ENCODE peak calls at places on chromosomes 2 and 18, in eight cellular contexts. M is AG09309, B is cardiac fibroblast, L is cardiac muscle cell, A is fibroblast of the aortic adventitia, C is IMR-90, P is GM10248, H is PC-3. W is an unnamed sample.

GRCh38 chr2:170930132-170931109 is 1.4 kb downstream of the GORASP2 start:
- DNase-seq in B (peak; percentile 53), M (no peak), L (peak; percentile 46), C (peak; percentile 17), P (peak; percentile 69), H (peak; percentile 64), A (peak; percentile 30), W (no peak)

GRCh38 chr2:217477583-217477982 is 525.2 kb downstream of the TNS1 start:
- DNase-seq in P (no peak), C (no peak), M (no peak), H (no peak), A (no peak), L (no peak), B (no peak), W (no peak)

GRCh38 chr2:63051795-63052333 is 1.2 kb downstream of the OTX1 start:
- DNase-seq in C (no peak), M (no peak), P (peak; percentile 27), A (no peak), L (no peak), B (no peak), H (no peak), W (no peak)

GRCh38 chr2:236646871-236647270 is 77.2 kb downstream of the ACKR3 start:
- DNase-seq in P (no peak), M (no peak), H (no peak), C (no peak), A (no peak), B (no peak), L (no peak), W (no peak)

GRCh38 chr2:146927080-146927714 is 917.6 kb upstream of the ACVR2A start:
- DNase-seq in M (no peak), A (peak; percentile 90), H (peak; percentile 73), P (peak; percentile 6), B (peak; percentile 70), L (peak; percentile 72), C (peak; percentile 31), W (peak; percentile 74)

GRCh38 chr2:238379096-238379810 is 47.5 kb upstream of the ASB1 start:
- DNase-seq in M (peak; percentile 71), B (peak; percentile 67), C (peak; percentile 77), L (no peak), H (peak; percentile 37), P (no peak), A (peak; percentile 69), W (no peak)

GRCh38 chr2:5691659-5692529 is at the start of gene SOX11:
- DNase-seq in L (peak; percentile 99), H (no peak), A (no peak), M (peak; percentile 2), B (no peak), P (no peak), C (peak; percentile 95), W (no peak)

GRCh38 chr2:232210306-232210705 is 168.2 kb upstream of the ALPP start:
- DNase-seq in L (no peak), B (no peak), A (no peak), M (no peak), H (no peak), C (no peak), P (no peak), W (no peak)

GRCh38 chr2:162153608-162154224 is 1.7 kb upstream of the GCG start:
- DNase-seq in C (peak; percentile 49), P (peak; percentile 36), A (peak; percentile 39), H (peak; percentile 81), B (peak; percentile 74), L (peak; percentile 73), M (peak; percentile 4), W (peak; percentile 23)

GRCh38 chr18:35201502-35201901 is 39.3 kb upstream of the ZNF397 start:
- DNase-seq in C (no peak), L (no peak), P (no peak), B (no peak), H (no peak), M (no peak), A (no peak), W (no peak)

GRCh38 chr18:80104364-80104779 is 4.7 kb upstream of the ADNP2 start:
- DNase-seq in L (no peak), M (no peak), A (no peak), B (no peak), P (no peak), H (no peak), C (no peak), W (no peak)

GRCh38 chr2:207073791-207074678 is 91.7 kb downstream of the KLF7 start:
- DNase-seq in B (peak; percentile 36), H (peak; percentile 13), M (no peak), P (peak; percentile 24), L (no peak), A (no peak), C (peak; percentile 12), W (no peak)

DNA sequence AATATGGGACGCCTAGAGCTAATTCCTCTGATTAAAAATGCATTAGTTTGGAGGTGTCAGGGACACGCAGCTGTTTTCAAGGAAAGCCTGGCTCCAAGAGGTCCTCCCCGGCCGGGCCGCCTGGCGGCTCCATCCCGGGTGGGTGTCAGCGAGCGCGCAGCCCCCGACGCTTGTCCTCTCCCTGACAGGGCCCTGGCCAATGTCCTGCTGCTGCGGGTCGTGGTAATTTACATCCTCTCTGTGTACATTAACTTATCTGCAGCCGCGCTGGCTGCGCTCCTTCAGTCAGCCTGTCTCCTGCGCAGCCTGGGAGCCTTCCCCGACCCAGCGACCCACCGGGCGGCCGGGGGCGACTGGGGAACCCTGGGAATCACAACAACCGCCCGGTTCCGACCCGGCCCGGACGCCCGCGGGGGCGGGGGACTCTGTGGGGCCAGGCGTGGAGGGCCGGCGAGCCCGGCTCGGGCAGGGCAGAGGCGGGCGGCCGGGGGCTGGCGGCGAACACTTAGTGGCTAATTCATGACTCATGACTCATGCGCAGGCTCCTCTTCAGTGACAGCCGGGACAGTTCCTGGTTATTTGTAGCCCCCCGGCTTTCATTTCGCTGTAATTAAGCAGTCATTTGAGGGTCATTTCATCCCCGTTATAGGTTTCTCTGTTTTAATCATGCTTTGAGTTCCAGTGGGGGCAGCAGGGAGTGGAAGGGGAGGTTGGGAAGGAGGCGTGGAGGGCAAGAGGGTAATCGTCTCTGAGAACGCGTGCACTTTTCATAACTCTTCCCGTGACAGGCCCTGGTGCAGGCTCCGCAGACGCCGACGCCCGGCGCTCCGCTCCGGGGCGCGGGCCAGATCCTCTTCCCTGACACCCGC is 141.9 kb upstream of the CTAGE1 start:
- DNase-seq in C (peak; percentile 59), A (peak; percentile 89), H (peak; percentile 63), L (peak; percentile 93), M (no peak), P (peak; percentile 30), B (peak; percentile 62), W (no peak)
- TF ChIP-seq CTCF in C (no peak), A (peak; percentile 39), H (no peak), L (peak; percentile 36), M (peak; percentile 41), P (no peak), B (peak; percentile 51), W (peak; percentile 38)

GRCh38 chr2:201244829-201245228 is 15.5 kb upstream of the CASP8 start:
- DNase-seq in B (no peak), A (no peak), L (no peak), P (no peak), M (no peak), C (no peak), H (no peak), W (no peak)
- TF ChIP-seq CTCF in B (no peak), A (no peak), L (no peak), P (no peak), M (no peak), C (no peak), H (no peak), W (no peak)

GRCh38 chr2:117536139-117536538 is 278.4 kb upstream of the DDX18 start:
- DNase-seq in M (no peak), B (no peak), A (no peak), C (no peak), H (peak; percentile 29), P (no peak), L (peak; percentile 49), W (no peak)
- TF ChIP-seq CTCF in M (no peak), B (no peak), A (no peak), C (no peak), H (peak; percentile 51), P (peak; percentile 29), L (no peak), W (no peak)

GRCh38 chr18:6884944-6885343 is 155.4 kb downstream of the ARHGAP28 start:
- DNase-seq in H (no peak), L (no peak), M (no peak), C (peak; percentile 33), B (no peak), P (no peak), A (peak; percentile 50), W (no peak)
- TF ChIP-seq CTCF in H (no peak), L (no peak), M (no peak), C (no peak), B (no peak), P (no peak), A (no peak), W (no peak)

GRCh38 chr18:58562999-58563667 is 65.8 kb downstream of the ALPK2 start:
- DNase-seq in B (no peak), C (no peak), A (no peak), P (peak; percentile 63), M (no peak), H (no peak), L (no peak), W (no peak)
- TF ChIP-seq CTCF in B (no peak), C (no peak), A (no peak), P (peak; percentile 8), M (no peak), H (no peak), L (no peak), W (no peak)

GRCh38 chr18:61893304-61893970 is 630 bp upstream of the RNF152 start:
- DNase-seq in H (no peak), L (peak; percentile 77), C (peak; percentile 61), P (peak; percentile 38), A (peak; percentile 34), M (no peak), B (peak; percentile 56), W (no peak)

GRCh38 chr18:61892683-61893303 is at the start of gene RNF152:
- DNase-seq in B (peak; percentile 34), M (no peak), P (no peak), L (peak; percentile 64), C (peak; percentile 25), H (no peak), A (peak; percentile 27), W (no peak)

GRCh38 chr18:61894751-61895524 is 2.1 kb upstream of the RNF152 start:
- DNase-seq in A (no peak), P (no peak), C (no peak), L (peak; percentile 8), H (no peak), B (no peak), M (no peak), W (no peak)

GRCh38 chr18:61896118-61896517 is 3.3 kb upstream of the RNF152 start:
- DNase-seq in B (no peak), H (no peak), P (no peak), C (no peak), A (no peak), L (no peak), M (no peak), W (no peak)

GRCh38 chr18:61893971-61894750 is 1.4 kb upstream of the RNF152 start:
- DNase-seq in H (peak; percentile 62), A (peak; percentile 61), P (peak; percentile 84), L (peak; percentile 88), M (no peak), C (peak; percentile 64), B (peak; percentile 73), W (no peak)
- TF ChIP-seq CTCF in H (no peak), A (peak; percentile 17), P (peak; percentile 27), L (peak; percentile 8), M (peak; percentile 14), C (peak; percentile 54), B (no peak), W (peak; percentile 35)

GRCh38 chr18:67705748-67706147 is 189.2 kb upstream of the DSEL start:
- DNase-seq in C (no peak), L (peak; percentile 24), A (no peak), H (peak; percentile 17), M (no peak), P (no peak), B (peak; percentile 15), W (no peak)
- TF ChIP-seq CTCF in C (no peak), L (peak; percentile 6), A (no peak), H (peak; percentile 36), M (no peak), P (no peak), B (peak; percentile 8), W (no peak)